ENCODE peak calls at places on chromosomes 7 and 10, in nine cellular contexts. H, G, O, N, I, B, A, W and Q are unnamed samples.

GRCh38 chr7:129066290-129067131 is 11.6 kb upstream of the TNPO3 start:
- DNase-seq in H (no peak), G (no peak), O (no peak), N (no peak), I (no peak), B (peak), A (peak), W (no peak), Q (no peak)

GRCh38 chr10:95475827-95476481 is 85.2 kb downstream of the SORBS1 start:
- DNase-seq in H (no peak), G (no peak), O (no peak), N (no peak), I (no peak), B (no peak), A (no peak), W (no peak), Q (peak)

GRCh38 chr10:52210161-52210560 is 103.9 kb upstream of the DKK1 start:
- DNase-seq in H (no peak), G (no peak), O (no peak), N (no peak), I (no peak), B (peak), A (no peak), W (no peak), Q (no peak)

GRCh38 chr10:123911866-123912265 is 20.3 kb upstream of the CPXM2 start:
- DNase-seq in H (no peak), G (no peak), O (no peak), N (no peak), I (peak), B (no peak), A (no peak), W (no peak), Q (no peak)

GRCh38 chr10:8767616-8768015 is 713.1 kb downstream of the GATA3 start:
- DNase-seq in H (no peak), G (no peak), O (no peak), N (peak), I (no peak), B (no peak), A (no peak), W (no peak), Q (no peak)

GRCh38 chr10:115049957-115050356 is 43.2 kb upstream of the ATRNL1 start:
- DNase-seq in H (no peak), G (no peak), O (no peak), N (no peak), I (no peak), B (no peak), A (peak), W (no peak), Q (no peak)

GRCh38 chr7:68888971-68889385 is 709.3 kb upstream of the AUTS2 start:
- DNase-seq in H (no peak), G (no peak), O (no peak), N (no peak), I (peak), B (no peak), A (no peak), W (no peak), Q (no peak)

GRCh38 chr10:118812393-118812740 is 57.6 kb upstream of the CACUL1 start:
- DNase-seq in H (no peak), G (no peak), O (no peak), N (no peak), I (no peak), B (no peak), A (no peak), W (no peak), Q (no peak)

GRCh38 chr10:52232561-52233350 is 81.3 kb upstream of the DKK1 start:
- DNase-seq in H (no peak), G (no peak), O (no peak), N (peak), I (no peak), B (peak), A (no peak), W (peak), Q (peak)

GRCh38 chr10:61845196-61845949 is 56.1 kb upstream of the ARID5B start:
- DNase-seq in H (no peak), G (no peak), O (no peak), N (no peak), I (no peak), B (no peak), A (no peak), W (no peak), Q (no peak)

GRCh38 chr10:77328272-77328816 is 309.3 kb downstream of the KCNMA1 start:
- DNase-seq in H (no peak), G (peak), O (peak), N (peak), I (no peak), B (no peak), A (no peak), W (peak), Q (peak)

GRCh38 chr7:83863906-83864305 is 215.0 kb upstream of the SEMA3E start:
- DNase-seq in H (no peak), G (no peak), O (no peak), N (peak), I (no peak), B (no peak), A (no peak), W (no peak), Q (no peak)

GRCh38 chr10:112953075-112953501 is 3.0 kb downstream of the TCF7L2 start:
- DNase-seq in H (no peak), G (no peak), O (peak), N (no peak), I (no peak), B (peak), A (no peak), W (no peak), Q (peak)

GRCh38 chr7:119935418-119936025 is 337.5 kb upstream of the KCND2 start:
- DNase-seq in H (no peak), G (no peak), O (no peak), N (peak), I (peak), B (peak), A (peak), W (peak), Q (no peak)

GRCh38 chr10:103685880-103686669 is 169.3 kb downstream of the SH3PXD2A start:
- DNase-seq in H (peak), G (peak), O (peak), N (peak), I (peak), B (peak), A (no peak), W (peak), Q (peak)

GRCh38 chr10:25063644-25064043 is 47.2 kb downstream of the THNSL1 start:
- DNase-seq in H (no peak), G (no peak), O (no peak), N (no peak), I (no peak), B (no peak), A (no peak), W (no peak), Q (no peak)

GRCh38 chr7:47847207-47847606 is 101.1 kb downstream of the PKD1L1 start:
- DNase-seq in H (no peak), G (no peak), O (no peak), N (no peak), I (no peak), B (peak), A (no peak), W (no peak), Q (no peak)

GRCh38 chr10:132130286-132131265 is 56.2 kb upstream of the DPYSL4 start:
- DNase-seq in H (no peak), G (no peak), O (no peak), N (no peak), I (no peak), B (no peak), A (no peak), W (no peak), Q (no peak)

GRCh38 chr10:1548146-1548545 is 189.2 kb downstream of the ADARB2 start:
- DNase-seq in H (no peak), G (no peak), O (no peak), N (no peak), I (no peak), B (no peak), A (no peak), W (no peak), Q (no peak)

GRCh38 chr7:36086571-36086970 is 66.5 kb upstream of the EEPD1 start:
- DNase-seq in H (no peak), G (no peak), O (no peak), N (no peak), I (no peak), B (no peak), A (no peak), W (peak), Q (no peak)

GRCh38 chr7:36794689-36795088 is 70.4 kb upstream of the AOAH start:
- DNase-seq in H (no peak), G (no peak), O (peak), N (no peak), I (peak), B (peak), A (peak), W (peak), Q (peak)

GRCh38 chr10:6667679-6668270 is 87.7 kb upstream of the PRKCQ start:
- DNase-seq in H (no peak), G (no peak), O (peak), N (peak), I (no peak), B (peak), A (no peak), W (peak), Q (peak)

GRCh38 chr7:76426246-76426645 is 1.5 kb downstream of the ZP3 start:
- DNase-seq in H (no peak), G (no peak), O (no peak), N (no peak), I (no peak), B (no peak), A (no peak), W (no peak), Q (no peak)

GRCh38 chr7:94298943-94299342 is 95.8 kb upstream of the COL1A2 start:
- DNase-seq in H (no peak), G (no peak), O (no peak), N (no peak), I (no peak), B (no peak), A (no peak), W (no peak), Q (no peak)

GRCh38 chr10:44885710-44886109 is 25.4 kb upstream of the TMEM72 start:
- DNase-seq in H (no peak), G (no peak), O (no peak), N (no peak), I (no peak), B (no peak), A (no peak), W (no peak), Q (no peak)

GRCh38 chr7:54788664-54789063 is 29.7 kb upstream of the SEC61G start:
- DNase-seq in H (peak), G (peak), O (peak), N (peak), I (peak), B (peak), A (peak), W (peak), Q (peak)

GRCh38 chr10:100319736-100320135 is 10.3 kb downstream of the PKD2L1 start:
- DNase-seq in H (no peak), G (no peak), O (no peak), N (no peak), I (no peak), B (no peak), A (no peak), W (no peak), Q (no peak)

GRCh38 chr7:123635551-123636359 is 19.9 kb upstream of the LMOD2 start:
- DNase-seq in H (no peak), G (no peak), O (no peak), N (peak), I (no peak), B (peak), A (no peak), W (peak), Q (no peak)

GRCh38 chr7:100897111-100897608 is 1.5 kb upstream of the ACHE start:
- DNase-seq in H (no peak), G (peak), O (peak), N (no peak), I (no peak), B (no peak), A (no peak), W (peak), Q (peak)

GRCh38 chr7:34069676-34070075 is 164.3 kb downstream of the BMPER start:
- DNase-seq in H (no peak), G (no peak), O (no peak), N (no peak), I (no peak), B (peak), A (peak), W (peak), Q (peak)

GRCh38 chr10:60473557-60473956 is 83.9 kb upstream of the ANK3 start:
- DNase-seq in H (no peak), G (no peak), O (no peak), N (no peak), I (no peak), B (no peak), A (no peak), W (no peak), Q (no peak)

GRCh38 chr10:97494151-97494550 is 4.1 kb downstream of the MMS19 start:
- DNase-seq in H (no peak), G (no peak), O (peak), N (no peak), I (no peak), B (no peak), A (peak), W (no peak), Q (no peak)

GRCh38 chr10:132988988-132989387 is 46.6 kb upstream of the CFAP46 start:
- DNase-seq in H (no peak), G (no peak), O (no peak), N (no peak), I (no peak), B (no peak), A (no peak), W (no peak), Q (no peak)